ENCODE peak calls at places on chromosomes 11 and 22, in six cellular contexts. R is uterus, M is NB4, E is esophagus squamous epithelium, W is Peyer's patch, V is spleen. I is an unnamed sample.

GRCh38 chr11:62137881-62138629 is 14.2 kb downstream of the INCENP start:
- DNase-seq in R (no peak), M (no peak), E (no peak), W (no peak), V (no peak), I (no peak)

GRCh38 chr11:74720596-74721478 is 10.4 kb downstream of the CHRDL2 start:
- DNase-seq in R (peak), M (peak), E (no peak), W (no peak), V (peak), I (peak)

GRCh38 chr11:27864046-27865025 is 164.1 kb upstream of the BDNF start:
- DNase-seq in R (no peak), M (no peak), E (no peak), W (peak), V (no peak), I (no peak)

GRCh38 chr11:130827697-130828377 is 88.4 kb downstream of the SNX19 start:
- DNase-seq in R (peak), M (peak), E (no peak), W (no peak), V (peak), I (peak)

GRCh38 chr11:4891996-4892640 is 10.4 kb downstream of the OR51T1 start:
- DNase-seq in R (no peak), M (no peak), E (no peak), W (no peak), V (no peak), I (no peak)

GRCh38 chr11:107018274-107018901 is at the start of gene GUCY1A2:
- DNase-seq in R (peak), M (no peak), E (no peak), W (peak), V (peak), I (no peak)

GRCh38 chr11:132496341-132496740 is 1036.0 kb downstream of the OPCML start:
- DNase-seq in R (no peak), M (no peak), E (no peak), W (no peak), V (no peak), I (peak)

GRCh38 chr22:24001314-24001713 is 3.9 kb downstream of the GSTT4 start:
- DNase-seq in R (no peak), M (no peak), E (no peak), W (no peak), V (no peak), I (no peak)

GRCh38 chr11:86800076-86800955 is at the start of gene PRSS23:
- DNase-seq in R (peak), M (no peak), E (no peak), W (peak), V (peak), I (peak)

GRCh38 chr11:23924226-23924625 is 572.6 kb upstream of the LUZP2 start:
- DNase-seq in R (no peak), M (no peak), E (no peak), W (no peak), V (no peak), I (no peak)

GRCh38 chr11:5992604-5993251 is 5.9 kb upstream of the OR52L1 start:
- DNase-seq in R (no peak), M (peak), E (no peak), W (no peak), V (no peak), I (no peak)

GRCh38 chr11:65321828-65322495 is 7.3 kb downstream of the CDC42EP2 start:
- DNase-seq in R (peak), M (no peak), E (no peak), W (no peak), V (no peak), I (no peak)

GRCh38 chr11:78040691-78041379 is 17.8 kb upstream of the KCTD14 start:
- DNase-seq in R (no peak), M (no peak), E (no peak), W (no peak), V (no peak), I (no peak)
- TF ChIP-seq POLR2A in R (no peak), M (no peak), E (no peak), W (no peak), V (no peak), I (no peak)

GRCh38 chr11:66344550-66345315 is at the start of gene BRMS1:
- DNase-seq in R (peak), M (peak), E (peak), W (peak), V (peak), I (peak)

GRCh38 chr11:66345316-66345649 is 379 bp upstream of the BRMS1 start:
- DNase-seq in R (no peak), M (no peak), E (no peak), W (no peak), V (no peak), I (no peak)

GRCh38 chr11:66346476-66347424 is 679 bp downstream of the B4GAT1 start:
- DNase-seq in R (no peak), M (peak), E (no peak), W (no peak), V (peak), I (no peak)

GRCh38 chr11:66349084-66349386 is 1.6 kb upstream of the B4GAT1 start:
- DNase-seq in R (no peak), M (peak), E (no peak), W (no peak), V (no peak), I (no peak)

DNA sequence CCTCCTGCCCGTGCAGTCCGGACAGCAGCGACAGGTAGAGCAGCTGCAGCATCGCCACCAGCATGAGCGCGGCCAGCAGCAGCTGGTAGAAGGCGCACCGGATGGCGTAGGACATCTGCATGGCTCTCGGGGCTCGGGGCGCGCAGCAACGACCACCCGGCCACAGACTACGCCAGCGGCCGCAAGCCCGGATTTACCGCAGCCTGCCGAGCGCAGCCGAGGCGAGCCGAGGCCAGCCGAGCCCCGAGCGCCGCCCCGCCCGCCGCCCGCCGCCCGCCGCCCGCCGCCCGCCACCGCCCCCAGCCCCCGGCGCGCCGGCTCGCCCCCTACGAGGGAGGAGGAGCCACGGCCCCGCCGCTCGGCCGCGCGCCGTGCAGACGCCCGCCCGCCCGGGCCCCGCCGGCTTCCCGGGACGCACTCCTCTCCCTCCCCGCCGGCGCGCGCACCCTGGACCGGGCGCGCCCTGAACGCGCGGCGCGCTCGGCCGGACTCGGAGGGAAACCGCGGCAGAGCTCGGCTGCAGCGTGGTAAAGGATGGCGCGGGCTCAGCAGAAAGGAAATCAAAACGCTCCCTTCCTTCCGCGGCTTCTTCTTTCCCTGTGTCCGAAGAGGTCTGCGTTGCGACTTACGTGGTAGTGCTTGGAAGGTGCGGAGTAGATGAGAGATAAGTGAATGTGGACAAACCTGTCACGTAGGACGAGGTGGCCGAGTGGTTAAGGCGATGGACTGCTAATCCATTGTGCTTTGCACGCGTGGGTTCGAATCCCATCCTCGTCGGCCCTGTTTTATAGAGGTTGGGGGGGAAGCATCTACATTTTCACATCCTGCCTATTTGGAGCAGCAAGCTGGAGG is at the start of gene B4GAT1:
- DNase-seq in R (peak), M (peak), E (no peak), W (peak), V (peak), I (peak)
- TF ChIP-seq POLR2A in R (peak), M (peak), E (peak), W (peak), V (no peak), I (peak)

GRCh38 chr22:37242395-37242918 is 1.6 kb downstream of the RAC2 start:
- DNase-seq in R (no peak), M (peak), E (peak), W (peak), V (peak), I (peak)
- TF ChIP-seq POLR2A in R (no peak), M (no peak), E (peak), W (peak), V (peak), I (no peak)

DNA sequence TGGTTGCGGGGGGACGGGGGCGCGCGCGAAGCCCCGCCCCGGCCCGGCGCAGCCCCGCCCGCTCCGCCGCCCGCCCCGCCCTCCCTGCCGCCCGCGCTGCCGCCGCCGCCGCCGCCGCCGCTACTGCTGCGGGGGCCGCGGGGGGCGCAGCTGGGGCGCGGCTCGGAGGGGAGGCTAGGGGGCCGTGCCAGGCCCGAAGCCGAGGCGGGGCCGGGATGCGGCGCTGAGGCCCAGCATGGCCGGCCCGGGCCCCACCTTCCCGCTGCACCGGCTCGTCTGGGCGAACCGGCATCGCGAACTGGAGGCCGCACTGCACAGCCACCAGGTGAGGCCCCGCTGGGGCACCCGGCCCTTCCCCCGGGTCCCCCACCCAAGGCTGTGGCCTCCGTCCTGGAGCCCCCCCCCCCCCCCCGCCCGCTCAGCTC is at the start of gene ANKRD13D:
- DNase-seq in R (no peak), M (no peak), E (no peak), W (peak), V (peak), I (no peak)
- TF ChIP-seq POLR2A in R (no peak), M (no peak), E (no peak), W (no peak), V (no peak), I (no peak)

GRCh38 chr11:118791961-118792578 is 1.1 kb upstream of the DDX6 start:
- DNase-seq in R (no peak), M (peak), E (no peak), W (peak), V (no peak), I (peak)

GRCh38 chr11:118791015-118791960 is at the start of gene DDX6:
- DNase-seq in R (peak), M (peak), E (peak), W (peak), V (peak), I (peak)

GRCh38 chr11:118790357-118791014 is 478 bp downstream of the DDX6 start:
- DNase-seq in R (peak), M (peak), E (peak), W (no peak), V (peak), I (peak)

GRCh38 chr11:118792642-118793124 is 1.7 kb upstream of the DDX6 start:
- DNase-seq in R (peak), M (peak), E (peak), W (no peak), V (peak), I (peak)

GRCh38 chr11:118789501-118790356 is 1.2 kb downstream of the DDX6 start:
- DNase-seq in R (no peak), M (peak), E (no peak), W (no peak), V (no peak), I (no peak)
- TF ChIP-seq POLR2A in R (no peak), M (no peak), E (no peak), W (peak), V (no peak), I (no peak)

DNA sequence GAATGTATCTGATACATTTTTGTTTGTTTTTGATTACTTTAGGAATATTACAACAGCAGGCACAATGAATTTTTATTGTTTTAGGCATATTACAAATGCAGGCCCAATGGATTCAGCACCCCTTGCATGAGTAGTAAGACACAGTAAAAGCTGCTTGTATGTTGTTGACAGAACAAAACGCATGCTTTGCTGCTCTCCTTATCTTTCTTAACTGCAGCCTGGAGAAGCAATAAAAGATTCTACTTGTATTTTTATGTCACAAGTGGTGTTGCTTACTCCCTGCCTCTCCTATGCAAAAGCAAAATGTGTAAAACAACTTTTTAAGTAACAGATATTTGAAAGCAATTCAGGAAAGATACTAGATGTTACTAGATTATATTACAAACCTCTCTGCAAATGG is 73.9 kb downstream of the TRPC6 start:
- DNase-seq in R (no peak), M (no peak), E (no peak), W (no peak), V (no peak), I (no peak)
- TF ChIP-seq POLR2A in R (no peak), M (no peak), E (no peak), W (no peak), V (no peak), I (no peak)

GRCh38 chr22:21449531-21450319 is 17.5 kb upstream of the TMEM191C start:
- DNase-seq in R (no peak), M (no peak), E (no peak), W (no peak), V (peak), I (no peak)
- TF ChIP-seq POLR2A in R (no peak), M (no peak), E (no peak), W (no peak), V (no peak), I (no peak)